ENCODE peak calls at places on chromosomes 6 and 20, in seven cellular contexts. W is NCI-H1105 treated with DMSO at 0.1 percent for 48 hours, O is anterior cingulate cortex, J is HEK293T, C is AG04450, F is A549, D is AG08395. H is an unnamed sample.

GRCh38 chr6:1055015-1055921 is 256.6 kb upstream of the FOXQ1 start:
- DNase-seq in W (no peak), F (no peak), O (no peak), D (no peak), C (no peak), J (no peak), H (no peak)

GRCh38 chr20:58142843-58143185 is 85.6 kb downstream of the ANKRD60 start:
- DNase-seq in O (no peak), W (no peak), J (no peak), F (no peak), C (no peak), D (no peak), H (no peak)

GRCh38 chr20:17427646-17428045 is 103.5 kb downstream of the BFSP1 start:
- DNase-seq in D (no peak), W (peak), J (no peak), C (no peak), F (no peak), O (no peak), H (no peak)

GRCh38 chr6:32087574-32088486 is 21.3 kb downstream of the TNXB start:
- DNase-seq in W (no peak), J (peak), D (no peak), C (peak), F (peak), O (no peak), H (no peak)

GRCh38 chr20:4434681-4435080 is 287.0 kb upstream of the PRND start:
- DNase-seq in O (no peak), F (no peak), D (peak), C (no peak), J (no peak), W (no peak), H (no peak)

GRCh38 chr6:145681965-145682364 is 53.4 kb downstream of the EPM2A start:
- DNase-seq in D (no peak), O (no peak), J (no peak), W (no peak), F (no peak), C (no peak), H (no peak)

GRCh38 chr20:24235224-24235735 is 234.1 kb upstream of the SYNDIG1 start:
- DNase-seq in J (no peak), D (no peak), C (no peak), W (no peak), F (no peak), O (no peak), H (peak)

GRCh38 chr20:34515484-34516037 is 661 bp upstream of the DYNLRB1 start:
- DNase-seq in C (no peak), W (peak), O (no peak), F (no peak), J (peak), D (no peak), H (no peak)

GRCh38 chr20:2386516-2387179 is 5.9 kb downstream of the TGM6 start:
- DNase-seq in O (no peak), J (no peak), D (peak), F (no peak), C (no peak), W (no peak), H (no peak)

GRCh38 chr6:114580882-114581281 is 238.1 kb upstream of the HS3ST5 start:
- DNase-seq in O (no peak), F (no peak), D (no peak), W (no peak), C (no peak), J (no peak), H (no peak)

GRCh38 chr6:116010400-116011095 is 50.1 kb downstream of the FRK start:
- DNase-seq in F (no peak), D (peak), J (peak), C (peak), W (peak), O (no peak), H (peak)

GRCh38 chr6:166555066-166555465 is 31.4 kb downstream of the RAMACL start:
- DNase-seq in O (no peak), F (no peak), W (no peak), D (no peak), J (no peak), C (no peak), H (no peak)

GRCh38 chr6:27295301-27296079 is 16.6 kb downstream of the POM121L2 start:
- DNase-seq in D (no peak), O (no peak), C (peak), J (peak), F (no peak), W (peak), H (no peak)